ENCODE peak calls at places on chromosome 19, in five cellular contexts. N is GM12892, E is SK-N-SH, W is GM12878, L is HepG2. R is an unnamed sample.

GRCh38 chr19:38032151-38032550 is 125.1 kb downstream of the SIPA1L3 start:
- DNase-seq in N (no peak), E (no peak), L (no peak), W (no peak), R (no peak)

GRCh38 chr19:50495020-50495531 is 15.9 kb downstream of the JOSD2 start:
- DNase-seq in N (no peak), E (no peak), W (no peak), L (no peak), R (no peak)

GRCh38 chr19:48239582-48240141 is 16.1 kb downstream of the CARD8 start:
- DNase-seq in N (no peak), W (no peak), L (no peak), E (no peak), R (no peak)

GRCh38 chr19:46386151-46386550 is 27.2 kb downstream of the CCDC8 start:
- DNase-seq in E (no peak), W (no peak), L (no peak), N (no peak), R (no peak)

GRCh38 chr19:11378319-11379189 is 4.1 kb downstream of the SWSAP1 start:
- DNase-seq in L (peak), N (no peak), E (peak), W (no peak), R (no peak)

GRCh38 chr19:41376241-41376997 is at the start of gene TMEM91:
- DNase-seq in W (no peak), N (no peak), L (no peak), E (peak), R (no peak)

GRCh38 chr19:6239871-6240676 is 39.7 kb downstream of the MLLT1 start:
- DNase-seq in L (no peak), E (peak), W (no peak), N (no peak), R (peak)

GRCh38 chr19:10718205-10719196 is 622 bp downstream of the DNM2 start:
- DNase-seq in W (no peak), E (peak), N (no peak), L (no peak), R (peak)

GRCh38 chr19:18173572-18174294 is at the start of gene IFI30:
- DNase-seq in L (peak), N (peak), E (peak), W (peak), R (peak)

GRCh38 chr19:35557539-35558399 is 5.7 kb downstream of the ATP4A start:
- DNase-seq in W (no peak), E (peak), N (no peak), L (no peak), R (peak)

GRCh38 chr19:5705552-5705951 is 14.4 kb downstream of the LONP1 start:
- DNase-seq in N (no peak), W (no peak), E (peak), L (no peak), R (no peak)

GRCh38 chr19:11138659-11139526 is 16.7 kb downstream of the SPC24 start:
- DNase-seq in W (no peak), N (no peak), L (peak), E (peak), R (no peak)

GRCh38 chr19:36972594-36972993 is 56.5 kb downstream of the ZNF568 start:
- DNase-seq in E (no peak), N (no peak), L (no peak), W (no peak), R (no peak)

GRCh38 chr19:41298327-41298964 is 11.5 kb upstream of the CCDC97 start:
- DNase-seq in E (no peak), W (no peak), L (no peak), N (no peak), R (no peak)

GRCh38 chr19:37683520-37683919 is 28.3 kb upstream of the ZFP30 start:
- DNase-seq in L (no peak), E (no peak), N (no peak), W (no peak), R (no peak)

GRCh38 chr19:40416918-40417713 is 3.9 kb upstream of the PRX start:
- DNase-seq in L (peak), N (no peak), E (no peak), W (no peak), R (no peak)

GRCh38 chr19:29526730-29527499 is 1.1 kb downstream of the VSTM2B start:
- DNase-seq in E (peak), N (no peak), W (no peak), L (no peak), R (peak)

GRCh38 chr19:39398297-39398864 is 7.2 kb downstream of the MED29 start:
- DNase-seq in E (no peak), N (no peak), L (peak), W (no peak), R (no peak)

GRCh38 chr19:12527034-12527836 is 24.0 kb downstream of the ZNF564 start:
- DNase-seq in N (no peak), E (no peak), W (no peak), L (no peak), R (no peak)

GRCh38 chr19:48452255-48452654 is 3.1 kb upstream of the KCNJ14 start:
- DNase-seq in N (no peak), L (no peak), E (no peak), W (no peak), R (no peak)

GRCh38 chr19:2808129-2808941 is 11.3 kb upstream of the ZNF554 start:
- DNase-seq in L (no peak), E (peak), W (no peak), N (no peak), R (peak)

GRCh38 chr19:2811221-2811722 is 8.4 kb upstream of the ZNF554 start:
- DNase-seq in N (peak), E (peak), W (no peak), L (peak), R (peak)

GRCh38 chr19:2811735-2812413 is 7.8 kb upstream of the ZNF554 start:
- DNase-seq in W (no peak), E (peak), N (no peak), L (no peak), R (peak)

GRCh38 chr19:2809387-2810140 is 10.1 kb upstream of the ZNF554 start:
- DNase-seq in W (no peak), L (no peak), N (no peak), E (peak), R (peak)

DNA sequence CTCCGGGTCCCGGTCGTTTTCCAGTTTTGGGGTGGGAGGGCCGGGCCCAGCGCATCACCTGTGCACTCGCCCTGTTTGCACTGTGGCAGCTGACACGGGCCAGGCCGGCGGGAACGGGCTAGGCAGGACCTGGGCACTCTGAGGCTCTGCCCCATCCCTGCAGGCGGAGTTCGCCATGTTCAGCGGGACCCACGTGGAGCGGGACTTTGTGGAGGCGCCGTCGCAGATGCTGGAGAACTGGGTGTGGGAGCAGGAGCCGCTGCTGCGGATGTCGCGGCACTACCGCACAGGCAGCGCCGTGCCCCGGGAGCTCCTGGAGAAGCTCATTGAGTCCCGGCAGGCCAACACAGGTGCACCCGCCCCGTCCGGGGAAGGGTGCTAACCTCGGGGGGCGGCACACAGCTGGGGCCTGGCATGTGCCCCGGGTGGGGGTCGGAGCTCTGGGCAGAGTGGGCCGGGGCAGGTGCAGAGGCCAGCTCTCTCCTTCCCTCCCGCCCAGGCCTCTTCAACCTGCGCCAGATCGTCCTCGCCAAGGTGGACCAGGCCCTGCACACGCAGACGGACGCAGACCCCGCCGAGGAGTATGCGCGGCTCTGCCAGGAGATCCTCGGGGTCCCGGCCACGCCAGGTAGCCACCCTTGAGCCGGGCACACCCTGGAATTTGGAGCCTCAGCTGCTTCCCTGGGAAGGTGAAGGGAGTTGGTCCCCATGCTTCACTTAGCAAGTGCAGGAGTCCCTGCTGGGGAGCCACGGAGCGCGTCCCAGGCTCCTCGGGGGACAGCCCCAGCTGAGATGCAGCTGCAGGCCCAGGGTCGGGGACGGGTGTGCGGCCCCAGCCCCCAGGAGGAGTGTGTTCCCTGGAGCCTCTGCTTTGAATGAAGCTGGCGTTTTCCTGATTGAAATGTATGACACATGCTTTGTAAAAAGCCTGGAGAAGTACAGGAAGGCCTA is 9.3 kb upstream of the ZNF554 start:
- DNase-seq in W (no peak), L (no peak), N (no peak), E (peak), R (peak)
- TF ChIP-seq TAF1 in W (no peak), L (no peak), N (no peak), E (no peak), R (no peak)

DNA sequence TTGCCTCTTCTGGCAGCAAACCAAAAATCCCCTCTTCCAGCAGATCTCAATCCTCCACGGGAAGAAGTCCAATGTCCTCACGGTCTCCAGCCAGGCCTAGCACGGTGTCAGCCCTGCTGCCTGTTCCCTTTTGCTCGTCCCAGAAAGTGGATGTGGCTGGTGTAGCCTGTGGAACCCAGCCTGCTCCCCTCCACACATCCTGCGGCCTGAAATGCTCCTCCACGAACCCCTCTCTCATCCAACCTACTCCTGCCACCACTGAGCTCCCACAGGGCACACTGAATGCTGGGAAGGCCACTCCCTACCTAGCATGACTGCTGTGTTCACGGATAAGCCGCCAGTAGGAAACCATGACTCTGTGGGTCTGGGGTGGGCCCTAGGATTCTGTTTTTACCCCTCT is 3.0 kb downstream of the MBOAT7 start:
- DNase-seq in E (no peak), N (no peak), L (no peak), W (no peak), R (no peak)
- TF ChIP-seq TAF1 in E (no peak), N (no peak), L (no peak), W (no peak), R (no peak)

GRCh38 chr19:1856698-1857603 is 6.4 kb downstream of the KLF16 start:
- DNase-seq in N (peak), W (no peak), E (peak), L (peak), R (peak)
- TF ChIP-seq TAF1 in N (peak), W (no peak), E (no peak), L (no peak), R (peak)

DNA sequence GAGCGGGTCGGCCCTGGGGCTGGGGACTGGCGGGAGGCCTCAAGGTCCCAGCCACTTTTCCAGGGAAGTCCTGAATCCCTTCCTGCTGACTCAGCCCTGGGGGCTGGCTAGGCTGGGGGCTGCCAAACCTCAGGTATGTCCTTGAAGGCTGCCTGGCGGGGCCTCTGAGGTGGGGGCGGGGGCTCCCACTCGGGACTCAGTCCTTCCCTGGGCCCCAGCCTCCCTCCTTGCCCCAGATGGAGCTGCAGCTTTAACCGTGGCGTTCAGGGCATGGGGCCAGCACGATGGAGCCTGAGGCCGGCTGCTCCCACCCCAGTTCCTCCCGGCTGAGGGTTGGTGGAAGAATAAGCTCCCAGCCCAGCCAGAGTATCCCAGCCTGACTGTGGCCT is 12.4 kb downstream of the CILP2 start:
- DNase-seq in L (no peak), N (no peak), E (no peak), W (no peak), R (no peak)
- TF ChIP-seq TAF1 in L (no peak), N (no peak), E (no peak), W (no peak), R (no peak)

GRCh38 chr19:1618157-1619093 is 13.2 kb upstream of the UQCR11 start:
- DNase-seq in E (peak), N (peak), W (no peak), L (peak), R (peak)
- TF ChIP-seq TAF1 in E (no peak), N (no peak), W (no peak), L (no peak), R (no peak)

GRCh38 chr19:33368074-33368864 is 5.2 kb upstream of the CEBPG start:
- DNase-seq in L (no peak), N (no peak), E (no peak), W (no peak), R (no peak)
- TF ChIP-seq TAF1 in L (no peak), N (no peak), E (no peak), W (no peak), R (no peak)

GRCh38 chr19:55585658-55586339 is 5.2 kb upstream of the ZNF579 start:
- DNase-seq in W (no peak), E (peak), N (no peak), L (peak), R (no peak)
- TF ChIP-seq TAF1 in W (no peak), E (no peak), N (no peak), L (peak), R (no peak)

GRCh38 chr19:34291235-34291634 is 36.9 kb downstream of the GARRE1 start:
- DNase-seq in L (no peak), E (no peak), W (no peak), N (no peak), R (no peak)

GRCh38 chr19:34287676-34288140 is 33.4 kb downstream of the GARRE1 start:
- DNase-seq in L (no peak), E (no peak), N (no peak), W (no peak), R (no peak)

GRCh38 chr19:34282611-34283519 is 28.5 kb downstream of the GARRE1 start:
- DNase-seq in E (no peak), L (no peak), W (no peak), N (no peak), R (no peak)

DNA sequence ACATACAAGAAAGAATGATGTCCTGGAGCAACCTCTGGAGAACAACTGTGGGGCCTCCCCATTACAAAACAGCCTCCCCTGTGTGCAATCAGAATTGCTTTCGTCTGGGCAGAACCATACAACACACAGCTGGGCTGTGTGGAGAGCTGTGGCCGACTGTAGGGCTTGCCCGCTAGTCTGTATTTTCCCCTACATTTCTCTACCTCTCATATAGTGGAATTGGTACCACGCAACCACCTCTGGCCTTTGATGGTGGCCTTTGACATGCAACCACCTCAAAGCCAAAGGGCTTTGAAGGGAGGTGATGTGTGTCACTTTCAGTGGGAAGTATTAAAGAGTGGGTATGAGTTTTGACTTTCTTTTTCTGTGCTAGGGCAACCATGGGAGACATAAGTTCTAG is 34.0 kb downstream of the GARRE1 start:
- DNase-seq in E (no peak), N (no peak), W (no peak), L (no peak), R (no peak)
- TF ChIP-seq TAF1 in E (no peak), N (no peak), W (no peak), L (no peak), R (no peak)

DNA sequence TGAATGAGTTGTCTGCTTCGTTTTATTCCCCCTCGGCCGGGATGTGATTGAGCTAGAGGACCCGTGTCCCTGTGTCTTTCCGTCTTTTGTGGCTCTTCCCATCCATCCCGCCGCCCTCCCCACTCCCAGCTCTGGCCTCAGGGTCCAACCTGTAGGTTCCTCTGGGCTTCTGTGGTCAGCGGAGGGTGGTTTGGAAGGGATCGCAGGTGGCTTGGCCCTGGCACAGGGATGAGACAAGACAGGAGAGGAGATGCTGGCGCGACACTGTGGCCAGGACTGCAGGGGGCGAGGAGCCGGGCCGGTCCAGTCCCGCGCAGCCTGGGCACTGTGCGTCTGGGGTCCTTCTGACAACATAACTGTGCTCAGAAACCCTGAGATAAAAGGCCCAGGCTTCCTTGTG is 2.0 kb downstream of the EVI5L start:
- DNase-seq in L (no peak), E (no peak), N (no peak), W (no peak), R (no peak)
- TF ChIP-seq TAF1 in L (no peak), E (no peak), N (no peak), W (no peak), R (no peak)

GRCh38 chr19:8340341-8341096 is 2.5 kb downstream of the KANK3 start:
- DNase-seq in N (no peak), E (peak), W (no peak), L (no peak), R (no peak)
- TF ChIP-seq TAF1 in N (no peak), E (no peak), W (no peak), L (no peak), R (no peak)

R was measured in GM12891.